ENCODE peak calls at places on chromosome 16, in nine cellular contexts. One of them, this sample, is unnamed.

GRCh38 chr16:20074089-20074956 is 633 bp upstream of the GPR139 start:
- DNase-seq in tibial artery: no peak
- DNase-seq in GM23338: peak
- DNase-seq in foreskin fibroblast: no peak
- DNase-seq in AG09309: no peak
- DNase-seq in PC-9: no peak
- DNase-seq in brain microvascular endothelial cell: no peak
- DNase-seq in AG04450: no peak
- DNase-seq in ascending aorta: no peak
- DNase-seq in this sample: no peak

GRCh38 chr16:48129926-48130325 is 25.9 kb downstream of the ABCC12 start:
- DNase-seq in tibial artery: no peak
- DNase-seq in GM23338: no peak
- DNase-seq in foreskin fibroblast: no peak
- DNase-seq in AG09309: no peak
- DNase-seq in PC-9: no peak
- DNase-seq in brain microvascular endothelial cell: no peak
- DNase-seq in AG04450: no peak
- DNase-seq in ascending aorta: no peak
- DNase-seq in this sample: no peak

GRCh38 chr16:17024514-17024913 is 446.2 kb downstream of the XYLT1 start:
- DNase-seq in tibial artery: no peak
- DNase-seq in GM23338: no peak
- DNase-seq in foreskin fibroblast: no peak
- DNase-seq in AG09309: no peak
- DNase-seq in PC-9: no peak
- DNase-seq in brain microvascular endothelial cell: no peak
- DNase-seq in AG04450: no peak
- DNase-seq in ascending aorta: no peak
- DNase-seq in this sample: no peak

GRCh38 chr16:52407778-52408177 is 139.2 kb downstream of the TOX3 start:
- DNase-seq in tibial artery: no peak
- DNase-seq in GM23338: no peak
- DNase-seq in foreskin fibroblast: no peak
- DNase-seq in AG09309: no peak
- DNase-seq in PC-9: no peak
- DNase-seq in brain microvascular endothelial cell: no peak
- DNase-seq in AG04450: no peak
- DNase-seq in ascending aorta: no peak
- DNase-seq in this sample: no peak

GRCh38 chr16:71762186-71762585 is 37.7 kb upstream of the PHLPP2 start:
- DNase-seq in tibial artery: no peak
- DNase-seq in GM23338: no peak
- DNase-seq in foreskin fibroblast: peak
- DNase-seq in AG09309: peak
- DNase-seq in PC-9: no peak
- DNase-seq in brain microvascular endothelial cell: peak
- DNase-seq in AG04450: no peak
- DNase-seq in ascending aorta: no peak
- DNase-seq in this sample: no peak

GRCh38 chr16:89080251-89080853 is 13.3 kb upstream of the ACSF3 start:
- DNase-seq in tibial artery: no peak
- DNase-seq in GM23338: no peak
- DNase-seq in foreskin fibroblast: no peak
- DNase-seq in AG09309: no peak
- DNase-seq in PC-9: no peak
- DNase-seq in brain microvascular endothelial cell: no peak
- DNase-seq in AG04450: no peak
- DNase-seq in ascending aorta: no peak
- DNase-seq in this sample: no peak

GRCh38 chr16:80974649-80975376 is 31.9 kb downstream of the CMC2 start:
- DNase-seq in tibial artery: no peak
- DNase-seq in GM23338: no peak
- DNase-seq in foreskin fibroblast: no peak
- DNase-seq in AG09309: no peak
- DNase-seq in PC-9: no peak
- DNase-seq in brain microvascular endothelial cell: no peak
- DNase-seq in AG04450: no peak
- DNase-seq in ascending aorta: no peak
- DNase-seq in this sample: no peak

GRCh38 chr16:53465606-53466290 is 31.5 kb downstream of the RBL2 start:
- DNase-seq in tibial artery: no peak
- DNase-seq in GM23338: no peak
- DNase-seq in foreskin fibroblast: peak
- DNase-seq in AG09309: peak
- DNase-seq in PC-9: no peak
- DNase-seq in brain microvascular endothelial cell: peak
- DNase-seq in AG04450: peak
- DNase-seq in ascending aorta: no peak
- DNase-seq in this sample: peak

GRCh38 chr16:15052747-15053476 is 3.0 kb downstream of the NTAN1 start:
- DNase-seq in tibial artery: peak
- DNase-seq in GM23338: no peak
- DNase-seq in foreskin fibroblast: no peak
- DNase-seq in AG09309: no peak
- DNase-seq in PC-9: no peak
- DNase-seq in brain microvascular endothelial cell: no peak
- DNase-seq in AG04450: no peak
- DNase-seq in ascending aorta: no peak
- DNase-seq in this sample: no peak

GRCh38 chr16:87495578-87495977 is 2.8 kb upstream of the ZCCHC14 start:
- DNase-seq in tibial artery: no peak
- DNase-seq in GM23338: no peak
- DNase-seq in foreskin fibroblast: no peak
- DNase-seq in AG09309: no peak
- DNase-seq in PC-9: no peak
- DNase-seq in brain microvascular endothelial cell: no peak
- DNase-seq in AG04450: no peak
- DNase-seq in ascending aorta: no peak
- DNase-seq in this sample: no peak

GRCh38 chr16:31472559-31473203 is 729 bp downstream of the TGFB1I1 start:
- DNase-seq in tibial artery: peak
- DNase-seq in GM23338: peak
- DNase-seq in foreskin fibroblast: peak
- DNase-seq in AG09309: peak
- DNase-seq in PC-9: peak
- DNase-seq in brain microvascular endothelial cell: peak
- DNase-seq in AG04450: peak
- DNase-seq in ascending aorta: peak
- DNase-seq in this sample: peak

GRCh38 chr16:31471875-31472558 is at the start of gene TGFB1I1:
- DNase-seq in tibial artery: peak
- DNase-seq in GM23338: peak
- DNase-seq in foreskin fibroblast: peak
- DNase-seq in AG09309: no peak
- DNase-seq in PC-9: no peak
- DNase-seq in brain microvascular endothelial cell: peak
- DNase-seq in AG04450: peak
- DNase-seq in ascending aorta: peak
- DNase-seq in this sample: peak

GRCh38 chr16:31473300-31474052 is 1.5 kb downstream of the TGFB1I1 start:
- DNase-seq in tibial artery: no peak
- DNase-seq in GM23338: no peak
- DNase-seq in foreskin fibroblast: no peak
- DNase-seq in AG09309: no peak
- DNase-seq in PC-9: no peak
- DNase-seq in brain microvascular endothelial cell: no peak
- DNase-seq in AG04450: no peak
- DNase-seq in ascending aorta: no peak
- DNase-seq in this sample: no peak

GRCh38 chr16:31470615-31471014 is 1.3 kb upstream of the TGFB1I1 start:
- DNase-seq in tibial artery: no peak
- DNase-seq in GM23338: no peak
- DNase-seq in foreskin fibroblast: no peak
- DNase-seq in AG09309: no peak
- DNase-seq in PC-9: no peak
- DNase-seq in brain microvascular endothelial cell: no peak
- DNase-seq in AG04450: no peak
- DNase-seq in ascending aorta: no peak
- DNase-seq in this sample: no peak

DNA sequence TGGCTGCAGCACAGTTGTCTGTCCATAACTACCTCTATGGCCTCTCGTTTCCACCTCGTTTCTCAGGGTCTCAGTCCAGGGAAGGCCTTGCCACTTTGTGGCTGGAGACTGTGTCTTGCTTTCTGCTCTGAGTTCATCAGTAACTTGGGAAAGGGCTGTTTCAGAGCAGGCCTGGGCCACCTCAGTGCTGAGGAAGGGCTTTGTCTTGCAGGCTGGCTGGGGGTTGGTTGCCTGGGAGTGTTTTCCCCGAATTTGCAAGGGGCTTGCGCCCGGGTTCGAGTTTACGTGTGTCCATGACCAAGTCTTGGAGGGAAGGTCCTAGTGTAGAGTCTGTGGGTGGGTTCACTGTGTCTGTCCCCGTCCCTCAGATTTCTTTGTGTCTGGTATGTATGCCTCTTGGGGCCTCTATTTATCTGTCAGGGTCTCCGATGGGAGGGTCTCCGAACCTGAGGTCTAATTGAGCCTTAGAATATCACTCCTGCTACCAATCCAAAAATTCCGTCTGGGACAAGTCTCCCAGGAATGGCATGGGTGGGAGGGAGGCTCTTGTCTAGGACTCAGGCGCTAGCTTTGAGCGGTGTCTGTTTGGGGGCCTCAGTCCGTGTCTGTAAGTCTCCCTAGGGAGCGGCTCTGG is 594 bp upstream of the TGFB1I1 start:
- DNase-seq in tibial artery: no peak
- DNase-seq in GM23338: peak
- DNase-seq in foreskin fibroblast: peak
- DNase-seq in AG09309: no peak
- DNase-seq in PC-9: no peak
- DNase-seq in brain microvascular endothelial cell: peak
- DNase-seq in AG04450: no peak
- DNase-seq in ascending aorta: no peak
- DNase-seq in this sample: no peak
- TF ChIP-seq CTCF in tibial artery: no peak
- TF ChIP-seq CTCF in GM23338: no peak
- TF ChIP-seq CTCF in foreskin fibroblast: no peak
- TF ChIP-seq CTCF in AG09309: no peak
- TF ChIP-seq CTCF in PC-9: no peak
- TF ChIP-seq CTCF in brain microvascular endothelial cell: no peak
- TF ChIP-seq CTCF in AG04450: no peak
- TF ChIP-seq CTCF in ascending aorta: no peak
- TF ChIP-seq CTCF in this sample: no peak

GRCh38 chr16:1564325-1564724 is 30.9 kb downstream of the TMEM204 start:
- DNase-seq in tibial artery: no peak
- DNase-seq in GM23338: no peak
- DNase-seq in foreskin fibroblast: peak
- DNase-seq in AG09309: no peak
- DNase-seq in PC-9: no peak
- DNase-seq in brain microvascular endothelial cell: no peak
- DNase-seq in AG04450: no peak
- DNase-seq in ascending aorta: no peak
- DNase-seq in this sample: no peak
- TF ChIP-seq CTCF in tibial artery: peak
- TF ChIP-seq CTCF in GM23338: no peak
- TF ChIP-seq CTCF in foreskin fibroblast: no peak
- TF ChIP-seq CTCF in AG09309: peak
- TF ChIP-seq CTCF in PC-9: peak
- TF ChIP-seq CTCF in brain microvascular endothelial cell: peak
- TF ChIP-seq CTCF in AG04450: no peak
- TF ChIP-seq CTCF in ascending aorta: no peak
- TF ChIP-seq CTCF in this sample: no peak

GRCh38 chr16:12906271-12906670 is 4.9 kb downstream of the SHISA9 start:
- DNase-seq in tibial artery: no peak
- DNase-seq in GM23338: no peak
- DNase-seq in foreskin fibroblast: no peak
- DNase-seq in AG09309: no peak
- DNase-seq in PC-9: no peak
- DNase-seq in brain microvascular endothelial cell: no peak
- DNase-seq in AG04450: no peak
- DNase-seq in ascending aorta: no peak
- DNase-seq in this sample: no peak

GRCh38 chr16:12906765-12907516 is 5.5 kb downstream of the SHISA9 start:
- DNase-seq in tibial artery: no peak
- DNase-seq in GM23338: no peak
- DNase-seq in foreskin fibroblast: no peak
- DNase-seq in AG09309: no peak
- DNase-seq in PC-9: no peak
- DNase-seq in brain microvascular endothelial cell: no peak
- DNase-seq in AG04450: no peak
- DNase-seq in ascending aorta: no peak
- DNase-seq in this sample: no peak

GRCh38 chr16:12904041-12904671 is 2.8 kb downstream of the SHISA9 start:
- DNase-seq in tibial artery: no peak
- DNase-seq in GM23338: peak
- DNase-seq in foreskin fibroblast: no peak
- DNase-seq in AG09309: no peak
- DNase-seq in PC-9: no peak
- DNase-seq in brain microvascular endothelial cell: no peak
- DNase-seq in AG04450: no peak
- DNase-seq in ascending aorta: no peak
- DNase-seq in this sample: no peak

GRCh38 chr16:12903325-12904040 is 2.1 kb downstream of the SHISA9 start:
- DNase-seq in tibial artery: no peak
- DNase-seq in GM23338: peak
- DNase-seq in foreskin fibroblast: peak
- DNase-seq in AG09309: no peak
- DNase-seq in PC-9: no peak
- DNase-seq in brain microvascular endothelial cell: no peak
- DNase-seq in AG04450: no peak
- DNase-seq in ascending aorta: no peak
- DNase-seq in this sample: no peak

DNA sequence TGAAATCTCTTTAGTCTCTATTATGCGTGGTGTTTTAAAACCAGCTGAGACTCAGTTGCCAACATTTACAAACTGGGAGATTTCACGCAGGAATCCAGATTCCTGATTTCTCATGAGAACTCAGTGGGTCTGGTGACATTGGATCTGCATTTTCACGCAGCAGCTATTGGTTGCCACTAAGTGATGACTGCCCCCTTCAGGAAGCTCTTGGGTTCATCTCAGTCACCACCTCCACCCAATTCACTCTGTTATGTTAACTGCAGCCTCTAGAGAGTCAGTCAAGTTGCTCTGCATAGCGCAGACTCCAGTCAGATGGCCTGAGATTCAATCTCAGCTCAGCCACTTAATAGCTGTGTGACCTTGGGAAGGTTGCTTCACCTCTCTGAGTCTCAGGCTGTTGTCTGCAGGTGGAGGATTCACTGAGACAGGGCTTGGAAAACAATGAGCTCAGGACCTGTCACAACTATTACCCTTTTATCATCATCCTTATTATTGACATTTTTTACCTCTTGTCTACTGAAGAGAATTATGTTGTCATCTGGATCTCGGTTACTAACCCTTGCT is 6.4 kb downstream of the SHISA9 start:
- DNase-seq in tibial artery: no peak
- DNase-seq in GM23338: peak
- DNase-seq in foreskin fibroblast: peak
- DNase-seq in AG09309: no peak
- DNase-seq in PC-9: no peak
- DNase-seq in brain microvascular endothelial cell: no peak
- DNase-seq in AG04450: no peak
- DNase-seq in ascending aorta: no peak
- DNase-seq in this sample: no peak
- TF ChIP-seq CTCF in tibial artery: no peak
- TF ChIP-seq CTCF in GM23338: peak
- TF ChIP-seq CTCF in foreskin fibroblast: no peak
- TF ChIP-seq CTCF in AG09309: peak
- TF ChIP-seq CTCF in PC-9: peak
- TF ChIP-seq CTCF in brain microvascular endothelial cell: peak
- TF ChIP-seq CTCF in AG04450: no peak
- TF ChIP-seq CTCF in ascending aorta: no peak
- TF ChIP-seq CTCF in this sample: no peak

GRCh38 chr16:1338119-1338730 is 4.8 kb downstream of the BAIAP3 start:
- DNase-seq in tibial artery: no peak
- DNase-seq in GM23338: peak
- DNase-seq in foreskin fibroblast: no peak
- DNase-seq in AG09309: no peak
- DNase-seq in PC-9: peak
- DNase-seq in brain microvascular endothelial cell: no peak
- DNase-seq in AG04450: no peak
- DNase-seq in ascending aorta: no peak
- DNase-seq in this sample: peak
- TF ChIP-seq CTCF in tibial artery: no peak
- TF ChIP-seq CTCF in GM23338: peak
- TF ChIP-seq CTCF in foreskin fibroblast: peak
- TF ChIP-seq CTCF in AG09309: no peak
- TF ChIP-seq CTCF in PC-9: peak
- TF ChIP-seq CTCF in brain microvascular endothelial cell: peak
- TF ChIP-seq CTCF in AG04450: peak
- TF ChIP-seq CTCF in ascending aorta: no peak
- TF ChIP-seq CTCF in this sample: peak